ENCODE peak calls at places on chromosomes 12 and 14, in five cellular contexts. One of them, this sample, is unnamed.

GRCh38 chr12:33575346-33575745 is 135.7 kb upstream of the SYT10 start:
- DNase-seq in H1: no peak
- DNase-seq in neuronal stem cell: no peak
- DNase-seq in H9: no peak
- DNase-seq in mesenchymal stem cell: no peak
- DNase-seq in this sample: no peak

GRCh38 chr14:96824283-96824682 is 27.1 kb downstream of the VRK1 start:
- DNase-seq in mesenchymal stem cell: peak
- DNase-seq in H1: no peak
- DNase-seq in H9: no peak
- DNase-seq in neuronal stem cell: no peak
- DNase-seq in this sample: peak

GRCh38 chr14:44966601-44967336 is 4.8 kb downstream of the TOGARAM1 start:
- DNase-seq in H9: no peak
- DNase-seq in neuronal stem cell: no peak
- DNase-seq in H1: no peak
- DNase-seq in mesenchymal stem cell: peak
- DNase-seq in this sample: no peak

GRCh38 chr14:61296151-61296550 is 15.0 kb upstream of the TMEM30B start:
- DNase-seq in mesenchymal stem cell: no peak
- DNase-seq in neuronal stem cell: no peak
- DNase-seq in H9: no peak
- DNase-seq in H1: no peak
- DNase-seq in this sample: no peak

GRCh38 chr12:109654357-109654756 is 59.3 kb upstream of the FAM222A start:
- DNase-seq in mesenchymal stem cell: no peak
- DNase-seq in H1: no peak
- DNase-seq in neuronal stem cell: no peak
- DNase-seq in H9: no peak
- DNase-seq in this sample: no peak

GRCh38 chr14:95137804-95138167 is 19.5 kb downstream of the DICER1 start:
- DNase-seq in mesenchymal stem cell: no peak
- DNase-seq in H9: no peak
- DNase-seq in H1: no peak
- DNase-seq in neuronal stem cell: no peak
- DNase-seq in this sample: no peak

GRCh38 chr14:66503532-66503931 is 4.4 kb upstream of the GPHN start:
- DNase-seq in H1: no peak
- DNase-seq in H9: no peak
- DNase-seq in mesenchymal stem cell: no peak
- DNase-seq in neuronal stem cell: no peak
- DNase-seq in this sample: no peak

GRCh38 chr12:127888948-127889347 is 378.0 kb upstream of the TMEM132C start:
- DNase-seq in H9: no peak
- DNase-seq in mesenchymal stem cell: no peak
- DNase-seq in neuronal stem cell: no peak
- DNase-seq in H1: no peak
- DNase-seq in this sample: no peak

GRCh38 chr14:98236314-98236713 is 1035.7 kb downstream of the BCL11B start:
- DNase-seq in H9: no peak
- DNase-seq in H1: no peak
- DNase-seq in mesenchymal stem cell: no peak
- DNase-seq in neuronal stem cell: no peak
- DNase-seq in this sample: no peak

GRCh38 chr12:44157359-44157758 is 321.5 kb downstream of the TMEM117 start:
- DNase-seq in H9: no peak
- DNase-seq in H1: no peak
- DNase-seq in mesenchymal stem cell: no peak
- DNase-seq in neuronal stem cell: no peak
- DNase-seq in this sample: no peak

GRCh38 chr14:59688224-59689170 is 111.9 kb upstream of the CCDC175 start:
- DNase-seq in H9: peak
- DNase-seq in H1: peak
- DNase-seq in mesenchymal stem cell: peak
- DNase-seq in neuronal stem cell: peak
- DNase-seq in this sample: peak

GRCh38 chr12:12228402-12228801 is 38.4 kb downstream of the LRP6 start:
- DNase-seq in neuronal stem cell: no peak
- DNase-seq in H1: no peak
- DNase-seq in H9: peak
- DNase-seq in mesenchymal stem cell: no peak
- DNase-seq in this sample: no peak

GRCh38 chr14:81433378-81433777 is 33.3 kb upstream of the STON2 start:
- DNase-seq in H1: no peak
- DNase-seq in mesenchymal stem cell: no peak
- DNase-seq in H9: no peak
- DNase-seq in neuronal stem cell: no peak
- DNase-seq in this sample: no peak

GRCh38 chr12:52865090-52865944 is 16.5 kb upstream of the KRT78 start:
- DNase-seq in H9: peak
- DNase-seq in H1: peak
- DNase-seq in neuronal stem cell: peak
- DNase-seq in mesenchymal stem cell: peak
- DNase-seq in this sample: peak

GRCh38 chr12:20599757-20600156 is 95.4 kb upstream of the SLCO1C1 start:
- DNase-seq in H9: no peak
- DNase-seq in H1: no peak
- DNase-seq in neuronal stem cell: no peak
- DNase-seq in mesenchymal stem cell: no peak
- DNase-seq in this sample: no peak

GRCh38 chr12:122878780-122879612 is 16.9 kb downstream of the VPS37B start:
- DNase-seq in mesenchymal stem cell: no peak
- DNase-seq in neuronal stem cell: no peak
- DNase-seq in H1: no peak
- DNase-seq in H9: no peak
- DNase-seq in this sample: no peak

GRCh38 chr14:106848330-106849121 is 1322.1 kb downstream of the TMEM121 start:
- DNase-seq in H9: no peak
- DNase-seq in H1: no peak
- DNase-seq in mesenchymal stem cell: no peak
- DNase-seq in neuronal stem cell: no peak
- DNase-seq in this sample: peak

GRCh38 chr12:72747460-72747859 is 475.3 kb downstream of the TRHDE start:
- DNase-seq in mesenchymal stem cell: no peak
- DNase-seq in H9: no peak
- DNase-seq in neuronal stem cell: no peak
- DNase-seq in H1: no peak
- DNase-seq in this sample: peak

GRCh38 chr14:75299064-75299463 is 20.4 kb downstream of the FOS start:
- DNase-seq in H1: no peak
- DNase-seq in H9: no peak
- DNase-seq in mesenchymal stem cell: peak
- DNase-seq in neuronal stem cell: no peak
- DNase-seq in this sample: peak

GRCh38 chr14:93112891-93113677 is 2.6 kb downstream of the ITPK1 start:
- DNase-seq in neuronal stem cell: peak
- DNase-seq in mesenchymal stem cell: peak
- DNase-seq in H9: peak
- DNase-seq in H1: peak
- DNase-seq in this sample: peak

GRCh38 chr12:125579916-125580315 is 514.7 kb downstream of the AACS start:
- DNase-seq in mesenchymal stem cell: no peak
- DNase-seq in H1: no peak
- DNase-seq in H9: no peak
- DNase-seq in neuronal stem cell: no peak
- DNase-seq in this sample: no peak

GRCh38 chr12:75783093-75783877 is 248.3 kb downstream of the PHLDA1 start:
- DNase-seq in H9: no peak
- DNase-seq in neuronal stem cell: no peak
- DNase-seq in H1: no peak
- DNase-seq in mesenchymal stem cell: peak
- DNase-seq in this sample: no peak

GRCh38 chr12:128026696-128027574 is 240.0 kb upstream of the TMEM132C start:
- DNase-seq in H9: no peak
- DNase-seq in neuronal stem cell: no peak
- DNase-seq in mesenchymal stem cell: no peak
- DNase-seq in H1: no peak
- DNase-seq in this sample: no peak

GRCh38 chr12:123031171-123031845 is 50.8 kb downstream of the ARL6IP4 start:
- DNase-seq in mesenchymal stem cell: no peak
- DNase-seq in H1: no peak
- DNase-seq in H9: no peak
- DNase-seq in neuronal stem cell: no peak
- DNase-seq in this sample: no peak

GRCh38 chr12:75995691-75996090 is 35.9 kb downstream of the PHLDA1 start:
- DNase-seq in neuronal stem cell: no peak
- DNase-seq in mesenchymal stem cell: no peak
- DNase-seq in H9: no peak
- DNase-seq in H1: no peak
- DNase-seq in this sample: no peak

GRCh38 chr12:21305666-21306065 is 29.1 kb downstream of the SLCO1A2 start:
- DNase-seq in H9: no peak
- DNase-seq in H1: no peak
- DNase-seq in neuronal stem cell: no peak
- DNase-seq in mesenchymal stem cell: no peak
- DNase-seq in this sample: no peak

GRCh38 chr12:93015970-93016751 is 87.1 kb upstream of the EEA1 start:
- DNase-seq in H1: no peak
- DNase-seq in mesenchymal stem cell: no peak
- DNase-seq in H9: no peak
- DNase-seq in neuronal stem cell: no peak
- DNase-seq in this sample: no peak

GRCh38 chr12:125143491-125143890 is 78.3 kb downstream of the AACS start:
- DNase-seq in mesenchymal stem cell: peak
- DNase-seq in H1: no peak
- DNase-seq in H9: no peak
- DNase-seq in neuronal stem cell: no peak
- DNase-seq in this sample: peak

GRCh38 chr12:105330938-105331804 is 680 bp downstream of the C12orf75 start:
- DNase-seq in H1: no peak
- DNase-seq in neuronal stem cell: no peak
- DNase-seq in H9: no peak
- DNase-seq in mesenchymal stem cell: peak
- DNase-seq in this sample: no peak

GRCh38 chr12:47755655-47756562 is 2.8 kb downstream of the RAPGEF3 start:
- DNase-seq in H9: no peak
- DNase-seq in mesenchymal stem cell: no peak
- DNase-seq in neuronal stem cell: no peak
- DNase-seq in H1: no peak
- DNase-seq in this sample: no peak

GRCh38 chr12:19068137-19068536 is 61.4 kb upstream of the PLEKHA5 start:
- DNase-seq in mesenchymal stem cell: peak
- DNase-seq in H1: no peak
- DNase-seq in neuronal stem cell: no peak
- DNase-seq in H9: no peak
- DNase-seq in this sample: no peak

DNA sequence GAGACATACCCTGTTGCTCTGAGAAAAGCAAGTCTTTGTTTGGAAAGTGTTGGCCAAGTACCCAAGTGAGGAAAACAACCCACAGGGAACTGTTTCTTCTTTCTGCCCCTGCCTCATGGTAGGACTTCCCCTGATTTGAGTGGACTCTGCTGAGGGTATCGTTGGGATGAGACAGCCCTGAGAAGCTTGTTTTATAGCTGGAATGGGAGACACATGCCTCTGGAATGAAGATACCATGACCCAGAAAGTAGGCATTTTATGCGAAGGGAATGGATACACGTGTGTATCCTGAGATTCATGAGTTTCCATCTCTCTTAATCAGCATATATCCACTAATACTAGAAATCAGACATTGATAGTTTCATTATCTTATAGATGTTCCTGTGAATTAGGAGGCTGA is 382.3 kb downstream of the ATP23 start:
- DNase-seq in H1: no peak
- DNase-seq in H9: no peak
- DNase-seq in neuronal stem cell: no peak
- DNase-seq in mesenchymal stem cell: no peak
- DNase-seq in this sample: peak
- H3K14ac ChIP-seq in H1: no peak
- H3K14ac ChIP-seq in H9: no peak
- H3K14ac ChIP-seq in neuronal stem cell: no peak
- H3K14ac ChIP-seq in mesenchymal stem cell: no peak
- H3K14ac ChIP-seq in this sample: no peak

GRCh38 chr14:71620401-71620800 is 311.8 kb upstream of the RGS6 start:
- DNase-seq in neuronal stem cell: no peak
- DNase-seq in H1: no peak
- DNase-seq in H9: no peak
- DNase-seq in mesenchymal stem cell: peak
- DNase-seq in this sample: no peak
- H2BK12ac ChIP-seq in neuronal stem cell: no peak
- H2BK12ac ChIP-seq in H1: no peak
- H2BK12ac ChIP-seq in H9: no peak
- H2BK12ac ChIP-seq in mesenchymal stem cell: peak
- H2BK12ac ChIP-seq in this sample: no peak

GRCh38 chr12:89382366-89382765 is 30.1 kb upstream of the DUSP6 start:
- DNase-seq in neuronal stem cell: no peak
- DNase-seq in H1: no peak
- DNase-seq in H9: no peak
- DNase-seq in mesenchymal stem cell: no peak
- DNase-seq in this sample: no peak

GRCh38 chr12:89379839-89380467 is 27.7 kb upstream of the DUSP6 start:
- DNase-seq in mesenchymal stem cell: no peak
- DNase-seq in neuronal stem cell: no peak
- DNase-seq in H1: no peak
- DNase-seq in H9: no peak
- DNase-seq in this sample: no peak

GRCh38 chr12:89376844-89377243 is 24.5 kb upstream of the DUSP6 start:
- DNase-seq in mesenchymal stem cell: no peak
- DNase-seq in H9: no peak
- DNase-seq in neuronal stem cell: no peak
- DNase-seq in H1: no peak
- DNase-seq in this sample: no peak

GRCh38 chr12:89376202-89376529 is 23.9 kb upstream of the DUSP6 start:
- DNase-seq in H9: no peak
- DNase-seq in neuronal stem cell: no peak
- DNase-seq in H1: no peak
- DNase-seq in mesenchymal stem cell: no peak
- DNase-seq in this sample: no peak

DNA sequence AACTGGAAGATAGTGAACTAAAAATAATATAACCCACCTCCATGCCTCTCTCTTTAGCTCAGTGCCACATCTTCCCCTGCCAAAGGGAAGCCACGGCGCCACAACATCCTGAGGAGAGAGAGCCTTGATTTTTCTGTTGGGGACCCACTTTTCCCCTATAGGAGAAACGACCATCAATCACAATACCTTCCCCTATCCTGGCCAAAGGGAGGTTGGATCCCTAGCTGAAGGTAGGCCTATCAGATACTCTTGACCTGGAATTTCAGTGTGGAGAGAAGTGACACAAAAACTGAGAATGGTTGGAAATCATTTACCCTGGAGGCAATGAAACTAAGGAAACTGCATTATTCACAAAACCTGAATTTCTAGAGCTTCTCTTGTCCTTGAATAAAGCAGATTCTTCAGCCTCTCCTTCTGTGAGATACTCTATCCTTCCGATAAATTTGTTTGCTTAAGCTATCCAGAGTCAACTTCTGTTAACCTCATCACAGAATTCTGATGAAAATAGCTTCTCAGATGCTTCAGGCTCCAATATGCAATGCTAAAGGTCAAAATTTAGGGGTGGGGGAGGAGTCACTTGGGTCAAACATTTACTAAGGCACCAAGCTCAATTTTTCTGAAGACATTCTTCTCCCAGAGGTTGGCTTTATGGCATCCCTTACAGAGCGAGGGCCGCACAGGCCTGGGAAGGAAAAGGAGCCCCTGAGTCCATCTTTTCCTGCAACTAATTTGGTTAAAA is 27.0 kb upstream of the DUSP6 start:
- DNase-seq in H1: no peak
- DNase-seq in neuronal stem cell: no peak
- DNase-seq in H9: no peak
- DNase-seq in mesenchymal stem cell: no peak
- DNase-seq in this sample: peak
- H3K27ac ChIP-seq in H1: no peak
- H3K27ac ChIP-seq in neuronal stem cell: no peak
- H3K27ac ChIP-seq in H9: no peak
- H3K27ac ChIP-seq in mesenchymal stem cell: peak
- H3K27ac ChIP-seq in this sample: no peak

GRCh38 chr14:76940057-76940456 is 88.5 kb downstream of the IRF2BPL start:
- DNase-seq in H9: no peak
- DNase-seq in mesenchymal stem cell: no peak
- DNase-seq in H1: no peak
- DNase-seq in neuronal stem cell: no peak
- DNase-seq in this sample: no peak
- H3K14ac ChIP-seq in H9: no peak
- H3K14ac ChIP-seq in mesenchymal stem cell: no peak
- H3K14ac ChIP-seq in H1: no peak
- H3K14ac ChIP-seq in neuronal stem cell: no peak
- H3K14ac ChIP-seq in this sample: no peak